ENCODE peak calls at places on chromosome 18, in five cellular contexts. C is neural crest cell; K is activated CD4-positive, alpha-beta T cell treated with anti-CD3 and anti-CD28 coated beads for 24 hours; G is lower leg skin; E is OCI-LY7. S is an unnamed sample.

GRCh38 chr18:46096651-46097300 is 1.3 kb downstream of the ATP5F1A start:
- DNase-seq in C (no peak), K (no peak), G (peak; percentile 84), E (peak; percentile 19), S (no peak)

GRCh38 chr18:63266888-63267790 is 52.4 kb downstream of the BCL2 start:
- DNase-seq in C (no peak), K (no peak), G (no peak), E (no peak), S (no peak)

GRCh38 chr18:32576296-32576916 is 105.7 kb upstream of the GAREM1 start:
- DNase-seq in C (peak; percentile 34), K (no peak), G (no peak), E (peak; percentile 11), S (no peak)

GRCh38 chr18:49459404-49460171 is 857 bp downstream of the DYM start:
- DNase-seq in C (no peak), K (no peak), G (no peak), E (peak; percentile 30), S (no peak)

GRCh38 chr18:5061785-5062184 is 135.3 kb downstream of the AKAIN1 start:
- DNase-seq in C (no peak), K (no peak), G (no peak), E (no peak), S (no peak)

GRCh38 chr18:54444309-54444914 is 86.7 kb downstream of the C18orf54 start:
- DNase-seq in C (peak; percentile 57), K (no peak), G (no peak), E (peak; percentile 40), S (peak; percentile 58)

GRCh38 chr18:2653467-2653866 is 2.1 kb upstream of the SMCHD1 start:
- DNase-seq in C (no peak), K (no peak), G (no peak), E (peak; percentile 56), S (no peak)

GRCh38 chr18:74834424-74835309 is 237.0 kb downstream of the ZNF407 start:
- DNase-seq in C (no peak), K (no peak), G (no peak), E (no peak), S (no peak)

GRCh38 chr18:71105078-71105819 is 816.4 kb downstream of the SOCS6 start:
- DNase-seq in C (no peak), K (no peak), G (no peak), E (no peak), S (no peak)

GRCh38 chr18:11689031-11689971 is at the start of gene GNAL:
- DNase-seq in C (peak; percentile 85), K (peak; percentile 46), G (peak; percentile 92), E (peak; percentile 41), S (peak; percentile 83)

GRCh38 chr18:51195602-51196115 is 1.8 kb downstream of the MEX3C start:
- DNase-seq in C (peak; percentile 17), K (no peak), G (no peak), E (no peak), S (peak; percentile 34)

GRCh38 chr18:13242797-13243196 is 24.2 kb downstream of the LDLRAD4 start:
- DNase-seq in C (no peak), K (no peak), G (peak; percentile 45), E (no peak), S (no peak)

GRCh38 chr18:59123588-59124369 is 15.9 kb upstream of the SEC11C start:
- DNase-seq in C (no peak), K (no peak), G (no peak), E (no peak), S (no peak)

GRCh38 chr18:58723810-58724602 is 52.7 kb downstream of the MALT1 start:
- DNase-seq in C (no peak), K (no peak), G (no peak), E (no peak), S (no peak)

GRCh38 chr18:48983793-48984437 is 33.1 kb upstream of the SMAD7 start:
- DNase-seq in C (no peak), K (no peak), G (no peak), E (peak; percentile 61), S (no peak)

GRCh38 chr18:43181711-43182110 is 66.2 kb upstream of the RIT2 start:
- DNase-seq in C (no peak), K (no peak), G (no peak), E (no peak), S (no peak)

GRCh38 chr18:55869965-55870585 is 282.1 kb upstream of the TCF4 start:
- DNase-seq in C (no peak), K (no peak), G (peak; percentile 87), E (no peak), S (no peak)

GRCh38 chr18:37218022-37218590 is 347.5 kb downstream of the CELF4 start:
- DNase-seq in C (no peak), K (no peak), G (no peak), E (no peak), S (no peak)

GRCh38 chr18:58861353-58861752 is 3.3 kb upstream of the ZNF532 start:
- DNase-seq in C (no peak), K (no peak), G (no peak), E (no peak), S (no peak)

GRCh38 chr18:58928401-58928800 is 63.7 kb downstream of the ZNF532 start:
- DNase-seq in C (no peak), K (no peak), G (no peak), E (no peak), S (no peak)

GRCh38 chr18:58288922-58289797 is 245.1 kb downstream of the NEDD4L start:
- DNase-seq in C (no peak), K (no peak), G (no peak), E (no peak), S (peak; percentile 58)

GRCh38 chr18:9708057-9708881 is at the start of gene RAB31:
- DNase-seq in C (peak; percentile 40), K (no peak), G (peak; percentile 94), E (no peak), S (peak; percentile 60)

GRCh38 chr18:34632323-34632722 is 77.8 kb upstream of the DTNA start:
- DNase-seq in C (no peak), K (no peak), G (no peak), E (no peak), S (no peak)

GRCh38 chr18:41940506-41941215 is 14.4 kb upstream of the PIK3C3 start:
- DNase-seq in C (no peak), K (no peak), G (no peak), E (no peak), S (no peak)

GRCh38 chr18:78364123-78364522 is 615.5 kb upstream of the SALL3 start:
- DNase-seq in C (no peak), K (no peak), G (no peak), E (no peak), S (no peak)

GRCh38 chr18:27378396-27379094 is 193.4 kb upstream of the CHST9 start:
- DNase-seq in C (no peak), K (no peak), G (no peak), E (no peak), S (no peak)

GRCh38 chr18:1149709-1150108 is 245.0 kb downstream of the ADCYAP1 start:
- DNase-seq in C (no peak), K (no peak), G (no peak), E (no peak), S (no peak)